ENCODE peak calls at places on chromosomes 6 and 20, in eight cellular contexts. Z is left ventricle myocardium inferior, T is hypothalamus, B is ELF-1, M is KG1, Q is cardiac fibroblast, E is psoas muscle, U is cardiac muscle cell. C is an unnamed sample.
A peak's percentile ranks its signal among the peaks of the same experiment; 100 is the strongest.

GRCh38 chr20:46108976-46109375 is 9.1 kb upstream of the CD40 start:
- DNase-seq in Z (no peak), U (no peak), M (no peak), Q (no peak), T (no peak), B (no peak), E (no peak), C (no peak)

GRCh38 chr20:49893242-49894072 is 21.9 kb downstream of the SPATA2 start:
- DNase-seq in Z (no peak), B (no peak), Q (no peak), E (no peak), M (no peak), T (no peak), U (no peak), C (no peak)

GRCh38 chr6:105675715-105676397 is 273.0 kb upstream of the PREP start:
- DNase-seq in Q (peak; percentile 20), T (no peak), B (no peak), Z (no peak), E (no peak), M (no peak), U (no peak), C (no peak)

GRCh38 chr6:138250513-138251247 is 32.4 kb upstream of the PBOV1 start:
- DNase-seq in M (no peak), B (no peak), E (peak; percentile 26), T (no peak), Q (peak; percentile 94), U (no peak), Z (peak; percentile 17), C (no peak)

GRCh38 chr6:36827261-36828079 is 11.8 kb downstream of the CPNE5 start:
- DNase-seq in Z (no peak), B (no peak), T (peak; percentile 25), M (peak; percentile 85), U (no peak), Q (peak; percentile 92), E (peak; percentile 53), C (no peak)

GRCh38 chr20:39269493-39270217 is 307.5 kb downstream of the DHX35 start:
- DNase-seq in B (no peak), M (no peak), T (no peak), Z (no peak), E (no peak), Q (no peak), U (no peak), C (no peak)

GRCh38 chr6:34154668-34155447 is 9.0 kb upstream of the GRM4 start:
- DNase-seq in M (no peak), E (peak; percentile 48), T (no peak), U (peak; percentile 75), Z (peak; percentile 26), B (peak; percentile 83), Q (peak; percentile 53), C (peak; percentile 78)

GRCh38 chr20:61953789-61954125 is 111.9 kb downstream of the TAF4 start:
- DNase-seq in Z (no peak), U (no peak), T (no peak), B (no peak), Q (no peak), M (no peak), E (no peak), C (no peak)

GRCh38 chr6:73768630-73769029 is 72.6 kb downstream of the CD109 start:
- DNase-seq in U (no peak), Q (no peak), B (peak; percentile 10), M (no peak), Z (no peak), E (no peak), T (no peak), C (no peak)

GRCh38 chr6:3796396-3796795 is 44.9 kb upstream of the PXDC1 start:
- DNase-seq in B (no peak), T (peak; percentile 22), Z (peak; percentile 46), Q (peak; percentile 61), E (peak; percentile 28), U (no peak), M (no peak), C (no peak)

GRCh38 chr20:5013682-5014447 is 12.6 kb upstream of the SLC23A2 start:
- DNase-seq in U (no peak), T (no peak), B (no peak), M (no peak), Q (no peak), E (no peak), Z (no peak), C (no peak)

GRCh38 chr20:58584881-58585752 is 66.0 kb upstream of the STX16 start:
- DNase-seq in B (peak; percentile 63), M (no peak), U (no peak), E (no peak), Q (peak; percentile 26), Z (no peak), T (no peak), C (no peak)

GRCh38 chr6:25302677-25303128 is 23.5 kb downstream of the CARMIL1 start:
- DNase-seq in T (no peak), Z (no peak), U (peak; percentile 75), E (no peak), M (no peak), B (no peak), Q (peak; percentile 78), C (no peak)

GRCh38 chr6:159196430-159196829 is 27.2 kb downstream of the FNDC1 start:
- DNase-seq in Q (no peak), E (no peak), T (no peak), U (no peak), B (no peak), Z (no peak), M (no peak), C (no peak)

GRCh38 chr20:24960302-24960801 is 11.3 kb downstream of the CST7 start:
- DNase-seq in M (no peak), Q (no peak), U (no peak), Z (no peak), E (no peak), T (no peak), B (no peak), C (no peak)

GRCh38 chr20:50346372-50347347 is 156.0 kb downstream of the CEBPB start:
- DNase-seq in B (no peak), Z (peak; percentile 92), Q (peak; percentile 95), T (peak; percentile 64), U (peak; percentile 37), M (no peak), E (peak; percentile 85), C (peak; percentile 86)

GRCh38 chr6:30730611-30731435 is 10.7 kb downstream of the TUBB start:
- DNase-seq in M (no peak), Q (peak; percentile 57), U (peak; percentile 83), B (peak; percentile 92), Z (peak; percentile 74), E (peak; percentile 49), T (peak; percentile 41), C (peak; percentile 91)

GRCh38 chr20:50504231-50504823 is 5.9 kb upstream of the PTPN1 start:
- DNase-seq in U (no peak), Q (peak; percentile 62), T (no peak), M (no peak), Z (no peak), E (no peak), B (peak; percentile 20), C (no peak)

GRCh38 chr6:131000544-131000943 is 62.5 kb downstream of the EPB41L2 start:
- DNase-seq in E (no peak), M (no peak), U (no peak), Z (no peak), T (no peak), B (peak; percentile 30), Q (no peak), C (no peak)

GRCh38 chr6:170347091-170347490 is 40.5 kb downstream of the FAM120B start:
- DNase-seq in B (no peak), Z (no peak), U (no peak), T (no peak), E (no peak), M (no peak), Q (no peak), C (no peak)

GRCh38 chr6:113909224-113909856 is 52.2 kb downstream of the MARCKS start:
- DNase-seq in M (peak; percentile 48), U (peak; percentile 82), E (no peak), Z (no peak), B (peak; percentile 24), T (no peak), Q (peak; percentile 77), C (no peak)

GRCh38 chr20:23165964-23166363 is 79.8 kb upstream of the CD93 start:
- DNase-seq in M (no peak), Z (no peak), U (no peak), E (no peak), Q (no peak), B (no peak), T (no peak), C (no peak)

GRCh38 chr6:142009647-142010046 is 123.1 kb upstream of the GJE1 start:
- DNase-seq in U (peak; percentile 29), T (no peak), B (no peak), Q (peak; percentile 85), M (no peak), Z (no peak), E (no peak), C (no peak)

GRCh38 chr6:70884074-70884983 is 72.5 kb downstream of the B3GAT2 start:
- DNase-seq in U (peak; percentile 79), Z (peak; percentile 28), T (peak; percentile 31), B (peak; percentile 82), E (peak; percentile 40), M (peak; percentile 27), Q (peak; percentile 62), C (peak; percentile 71)

GRCh38 chr6:161031721-161032495 is 40.3 kb downstream of the MAP3K4 start:
- DNase-seq in Q (peak; percentile 61), M (no peak), T (no peak), Z (no peak), B (no peak), E (no peak), U (no peak), C (no peak)

GRCh38 chr20:62350629-62351422 is 16.3 kb downstream of the LAMA5 start:
- DNase-seq in T (no peak), Z (no peak), E (peak; percentile 12), B (no peak), U (no peak), Q (no peak), M (no peak), C (no peak)

GRCh38 chr6:1873781-1874180 is 264.1 kb downstream of the FOXC1 start:
- DNase-seq in E (no peak), M (no peak), U (no peak), B (no peak), T (peak; percentile 36), Z (no peak), Q (no peak), C (no peak)

GRCh38 chr6:68238097-68238597 is 396.9 kb upstream of the ADGRB3 start:
- DNase-seq in M (no peak), Z (no peak), T (no peak), E (no peak), B (no peak), Q (peak; percentile 39), U (no peak), C (no peak)

C was measured in upper lobe of right lung.